ENCODE peak calls at places on chromosomes 1 and 21, in six cellular contexts. W is neural crest cell; Q is CD8-positive, alpha-beta T cell; Y is AG20443; I is foreskin fibroblast; A is T47D. G is an unnamed sample.

GRCh38 chr1:184483101-184483813 is 96.4 kb downstream of the C1orf21 start:
- DNase-seq in W (no peak), Q (no peak), A (no peak), Y (peak), I (peak), G (peak)

GRCh38 chr1:72280714-72281113 is 1.6 kb downstream of the NEGR1 start:
- DNase-seq in Y (peak), A (no peak), I (no peak), Q (no peak), W (no peak), G (no peak)

GRCh38 chr1:208213786-208214185 is 30.4 kb downstream of the PLXNA2 start:
- DNase-seq in A (no peak), W (no peak), Q (no peak), Y (no peak), I (no peak), G (no peak)

GRCh38 chr1:156247460-156248322 is at the start of gene PAQR6:
- DNase-seq in I (no peak), W (peak), Q (no peak), A (no peak), Y (peak), G (peak)

GRCh38 chr1:17563494-17564281 is 24.2 kb downstream of the ARHGEF10L start:
- DNase-seq in A (no peak), Y (no peak), I (no peak), W (no peak), Q (no peak), G (no peak)

GRCh38 chr1:74686941-74687340 is 13.3 kb upstream of the ERICH3 start:
- DNase-seq in Y (no peak), W (no peak), Q (no peak), I (no peak), A (no peak), G (no peak)

GRCh38 chr1:15929258-15929935 is 46.5 kb downstream of the ZBTB17 start:
- DNase-seq in A (no peak), Y (no peak), Q (no peak), I (no peak), W (no peak), G (no peak)

GRCh38 chr21:39715804-39716397 is 29.1 kb upstream of the IGSF5 start:
- DNase-seq in Y (peak), Q (peak), W (peak), A (peak), I (peak), G (peak)

GRCh38 chr1:110620250-110620615 is 14.1 kb upstream of the KCNA2 start:
- DNase-seq in Y (no peak), A (no peak), I (no peak), Q (no peak), W (no peak), G (no peak)

GRCh38 chr1:5754817-5755551 is 237.2 kb downstream of the NPHP4 start:
- DNase-seq in Y (no peak), I (no peak), W (no peak), A (no peak), Q (no peak), G (no peak)

GRCh38 chr1:42757892-42758275 is 8.9 kb downstream of the P3H1 start:
- DNase-seq in W (no peak), Q (no peak), Y (no peak), A (no peak), I (no peak), G (no peak)

GRCh38 chr1:30764939-30765582 is 7.5 kb upstream of the LAPTM5 start:
- DNase-seq in Y (no peak), W (no peak), Q (no peak), I (no peak), A (no peak), G (no peak)

GRCh38 chr1:109832935-109833334 is 69.2 kb upstream of the EPS8L3 start:
- DNase-seq in Y (no peak), Q (no peak), A (no peak), I (no peak), W (no peak), G (no peak)

GRCh38 chr1:168179411-168180147 is 817 bp downstream of the TIPRL start:
- DNase-seq in Y (peak), A (no peak), Q (peak), W (no peak), I (no peak), G (peak)

GRCh38 chr1:170856455-170856854 is 78.9 kb upstream of the MROH9 start:
- DNase-seq in A (no peak), Q (no peak), W (no peak), Y (no peak), I (peak), G (peak)

GRCh38 chr21:40635336-40635735 is 211.6 kb downstream of the DSCAM start:
- DNase-seq in Q (no peak), I (no peak), A (no peak), Y (no peak), W (no peak), G (no peak)

GRCh38 chr1:39337067-39337466 is 132.6 kb downstream of the MACF1 start:
- DNase-seq in W (no peak), Q (no peak), Y (no peak), I (no peak), A (no peak), G (no peak)

GRCh38 chr1:247332215-247332900 is 691 bp upstream of the ZNF496 start:
- DNase-seq in Q (peak), Y (peak), A (peak), I (peak), W (peak), G (peak)

GRCh38 chr1:228371741-228372182 is 34.9 kb downstream of the TRIM11 start:
- DNase-seq in A (no peak), I (no peak), W (no peak), Q (no peak), Y (no peak), G (no peak)

GRCh38 chr1:115199416-115200132 is 110.3 kb upstream of the TSPAN2 start:
- DNase-seq in Y (no peak), A (no peak), W (no peak), I (no peak), Q (no peak), G (no peak)

GRCh38 chr1:2602311-2602835 is 15.8 kb downstream of the PRXL2B start:
- DNase-seq in W (no peak), A (no peak), Q (no peak), I (no peak), Y (no peak), G (no peak)